ENCODE peak calls at places on chromosomes 16 and 17, in six cellular contexts. O is upper lobe of left lung, P is lung, F is foreskin keratinocyte, R is pancreas, J is Panc1. L is an unnamed sample.

GRCh38 chr16:2096853-2097620 is 38.7 kb downstream of the PKD1 start:
- ATAC-seq in P (no peak), O (peak), F (no peak), J (no peak), R (no peak), L (peak)

GRCh38 chr17:80969030-80969673 is 22.5 kb upstream of the CHMP6 start:
- ATAC-seq in J (peak), F (no peak), R (peak), P (no peak), O (peak), L (peak)

GRCh38 chr16:10938321-10938720 is 3.9 kb downstream of the DEXI start:
- ATAC-seq in F (no peak), J (no peak), R (no peak), O (no peak), P (no peak), L (no peak)

GRCh38 chr17:39001703-39002637 is 34.8 kb upstream of the FBXO47 start:
- ATAC-seq in R (peak), O (peak), F (peak), P (peak), J (no peak), L (peak)

GRCh38 chr17:41307647-41308046 is 1.5 kb downstream of the KRTAP16-1 start:
- ATAC-seq in R (peak), J (no peak), F (no peak), O (peak), P (peak), L (no peak)

GRCh38 chr17:6701719-6702118 is 11.4 kb downstream of the SLC13A5 start:
- ATAC-seq in O (peak), J (peak), R (peak), F (peak), P (no peak), L (no peak)

GRCh38 chr16:88534731-88535141 is 35.5 kb upstream of the ZC3H18 start:
- ATAC-seq in O (peak), R (no peak), J (no peak), F (peak), P (no peak), L (peak)

GRCh38 chr17:16040710-16041251 is 41.2 kb downstream of the TTC19 start:
- ATAC-seq in R (peak), O (peak), F (no peak), P (no peak), J (no peak), L (no peak)

GRCh38 chr17:42056634-42057033 is 6.2 kb upstream of the C17orf113 start:
- ATAC-seq in F (no peak), R (no peak), J (no peak), P (no peak), O (no peak), L (no peak)

GRCh38 chr17:18950944-18951905 is 740 bp upstream of the SLC5A10 start:
- ATAC-seq in O (no peak), R (peak), F (no peak), J (no peak), P (no peak), L (no peak)

GRCh38 chr16:50289950-50290764 is 23.8 kb downstream of the ADCY7 start:
- ATAC-seq in P (no peak), R (no peak), F (no peak), O (no peak), J (no peak), L (no peak)

GRCh38 chr16:81598083-81598482 is 153.5 kb downstream of the CMIP start:
- ATAC-seq in F (no peak), J (no peak), P (no peak), O (no peak), R (no peak), L (no peak)
- TF ChIP-seq CTCF in F (peak), J (no peak), P (no peak), O (no peak), R (no peak), L (no peak)

GRCh38 chr16:28027055-28027454 is 36.5 kb downstream of the GSG1L start:
- ATAC-seq in R (no peak), P (no peak), O (no peak), J (no peak), F (no peak), L (no peak)
- TF ChIP-seq CTCF in R (no peak), P (no peak), O (no peak), J (no peak), F (no peak), L (no peak)

GRCh38 chr17:21252289-21252874 is 828 bp downstream of the NATD1 start:
- ATAC-seq in P (no peak), R (no peak), J (peak), O (no peak), F (no peak), L (no peak)
- TF ChIP-seq CTCF in P (no peak), R (no peak), J (no peak), O (no peak), F (no peak), L (no peak)

DNA sequence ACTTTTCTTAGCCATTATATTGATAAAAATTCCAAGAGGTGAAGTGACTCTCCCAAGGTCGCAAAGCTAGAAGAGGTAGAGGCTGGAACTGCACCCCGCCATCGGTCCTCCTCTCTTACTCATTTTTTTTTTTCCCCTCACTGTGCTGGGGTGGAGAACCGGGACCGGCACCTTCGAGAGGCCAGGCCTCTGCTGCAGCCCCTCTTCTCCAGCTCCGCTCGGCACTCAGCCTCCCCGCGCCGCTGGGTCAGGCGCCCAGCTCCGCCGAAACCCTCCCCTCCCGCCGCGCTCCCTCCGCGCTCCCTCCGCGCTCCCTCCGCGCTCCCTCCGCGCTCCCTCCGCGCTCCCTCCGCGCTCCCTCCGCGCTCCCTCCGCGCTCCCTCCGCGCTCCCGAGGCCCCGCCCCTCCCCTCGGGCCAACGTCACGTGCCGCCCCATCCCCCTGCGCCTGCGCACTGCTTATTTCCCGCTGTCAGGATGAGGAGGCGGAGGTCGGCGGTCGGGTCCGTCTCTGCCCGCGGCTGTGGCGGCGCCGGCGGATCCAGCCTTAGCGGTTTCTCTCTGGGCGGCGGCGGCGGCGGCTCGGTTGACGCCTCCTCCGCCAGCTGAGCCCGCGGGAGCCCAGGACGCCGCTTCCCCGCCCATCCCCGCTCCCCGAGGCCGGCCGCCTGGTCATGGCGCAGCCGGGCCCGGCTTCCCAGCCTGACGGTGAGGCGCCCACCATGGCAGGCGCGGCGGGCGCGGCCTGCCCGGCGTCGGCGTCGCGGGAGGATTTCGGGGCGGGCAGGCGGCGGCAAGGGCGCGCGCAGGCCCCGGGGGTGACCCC is at the start of gene RABEP1:
- ATAC-seq in O (peak), R (peak), P (peak), F (peak), J (peak), L (peak)
- TF ChIP-seq CTCF in O (peak), R (no peak), P (no peak), F (peak), J (no peak), L (no peak)

GRCh38 chr16:69606985-69607384 is 41.2 kb downstream of the NFAT5 start:
- ATAC-seq in J (no peak), R (peak), F (no peak), P (no peak), O (no peak), L (no peak)
- TF ChIP-seq CTCF in J (no peak), R (no peak), F (no peak), P (no peak), O (no peak), L (no peak)

GRCh38 chr17:69492410-69493071 is 78.0 kb downstream of the MAP2K6 start:
- ATAC-seq in P (no peak), R (no peak), J (peak), O (no peak), F (peak), L (no peak)
- TF ChIP-seq CTCF in P (no peak), R (no peak), J (no peak), O (no peak), F (peak), L (no peak)

DNA sequence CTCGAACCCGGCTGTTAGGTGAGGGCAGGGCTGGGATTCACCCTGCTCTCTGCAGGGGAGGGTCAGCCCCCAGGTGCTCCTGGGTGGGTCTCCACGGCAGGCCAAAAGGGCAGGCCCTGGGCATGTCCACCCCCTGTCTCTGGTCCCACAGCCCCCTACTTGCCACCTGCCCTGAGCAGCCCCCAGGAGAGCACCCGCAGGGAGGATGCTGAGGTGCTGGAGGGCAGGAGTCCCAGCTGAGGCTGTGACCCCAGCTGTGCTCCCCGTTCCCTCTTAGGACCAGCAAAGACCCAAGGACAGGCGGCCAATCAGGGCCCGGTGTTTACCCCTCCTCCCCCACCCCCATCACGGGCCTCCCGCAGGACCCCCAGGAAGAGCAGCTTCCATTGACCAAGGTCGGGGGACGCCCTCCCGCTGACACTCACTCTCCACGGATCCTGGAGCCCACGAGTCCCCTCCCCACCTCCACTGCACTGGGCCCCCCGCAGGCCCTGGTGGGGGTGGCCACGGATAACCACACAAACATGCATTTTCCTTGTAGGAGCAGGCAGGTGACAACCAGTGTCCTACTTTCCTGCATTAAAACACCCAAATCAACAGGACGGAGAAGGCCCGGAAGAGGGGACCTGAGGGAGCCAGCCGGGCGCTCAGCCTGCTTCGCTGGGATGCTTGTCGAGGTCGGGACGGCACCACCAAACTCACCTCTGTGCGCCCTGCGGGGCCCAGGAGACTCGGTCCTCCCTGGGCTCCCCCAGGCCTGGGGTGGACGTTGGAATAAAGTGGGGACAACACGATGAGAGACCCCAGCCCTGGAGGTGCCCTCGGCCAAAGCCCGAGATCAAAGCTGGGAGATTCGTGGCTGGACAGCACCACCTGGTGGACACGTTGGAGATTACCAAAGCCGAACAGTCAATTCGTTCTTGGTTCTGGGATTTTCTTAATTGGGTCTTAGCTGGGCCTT is 22.5 kb upstream of the ENPP7 start:
- ATAC-seq in O (peak), J (peak), F (peak), R (peak), P (no peak), L (peak)
- TF ChIP-seq CTCF in O (peak), J (peak), F (peak), R (peak), P (peak), L (peak)